ENCODE peak calls at places on chromosomes 11 and 22, in four cellular contexts. One of them, this sample, is unnamed.

GRCh38 chr11:44880511-44880910 is 70.2 kb downstream of the TP53I11 start:
- DNase-seq in GM12878: no peak
- DNase-seq in HepG2: no peak
- DNase-seq in K562: no peak
- DNase-seq in this sample: no peak

GRCh38 chr22:27723708-27724107 is 77.8 kb downstream of the MN1 start:
- DNase-seq in K562: no peak
- DNase-seq in GM12878: no peak
- DNase-seq in HepG2: no peak
- DNase-seq in this sample: no peak

GRCh38 chr22:35604671-35605457 is 12.3 kb downstream of the MB start:
- DNase-seq in HepG2: no peak
- DNase-seq in K562: peak
- DNase-seq in GM12878: no peak
- DNase-seq in this sample: no peak

GRCh38 chr11:116787786-116788486 is at the start of gene ZPR1:
- DNase-seq in K562: peak
- DNase-seq in HepG2: peak
- DNase-seq in GM12878: no peak
- DNase-seq in this sample: no peak

GRCh38 chr11:25981998-25982397 is 349.9 kb upstream of the ANO3 start:
- DNase-seq in HepG2: peak
- DNase-seq in GM12878: peak
- DNase-seq in K562: no peak
- DNase-seq in this sample: no peak

GRCh38 chr11:83335446-83336070 is 49.4 kb upstream of the CCDC90B start:
- DNase-seq in K562: no peak
- DNase-seq in HepG2: no peak
- DNase-seq in GM12878: no peak
- DNase-seq in this sample: no peak

GRCh38 chr11:68383976-68384501 is 71.6 kb downstream of the LRP5 start:
- DNase-seq in HepG2: peak
- DNase-seq in GM12878: no peak
- DNase-seq in K562: peak
- DNase-seq in this sample: peak

GRCh38 chr22:48722661-48723060 is 1105.0 kb downstream of the BRD1 start:
- DNase-seq in HepG2: no peak
- DNase-seq in K562: no peak
- DNase-seq in GM12878: no peak
- DNase-seq in this sample: no peak

GRCh38 chr11:1623716-1624115 is 1.8 kb upstream of the KRTAP5-4 start:
- DNase-seq in GM12878: no peak
- DNase-seq in K562: no peak
- DNase-seq in HepG2: no peak
- DNase-seq in this sample: no peak

GRCh38 chr11:118014022-118014421 is 27.8 kb downstream of the IL10RA start:
- DNase-seq in GM12878: no peak
- DNase-seq in K562: no peak
- DNase-seq in HepG2: no peak
- DNase-seq in this sample: no peak

GRCh38 chr22:44441401-44442185 is 56.4 kb downstream of the RTL6 start:
- DNase-seq in GM12878: no peak
- DNase-seq in HepG2: no peak
- DNase-seq in K562: no peak
- DNase-seq in this sample: no peak

GRCh38 chr22:50348058-50348457 is 4.9 kb downstream of the PPP6R2 start:
- DNase-seq in HepG2: no peak
- DNase-seq in GM12878: no peak
- DNase-seq in K562: no peak
- DNase-seq in this sample: no peak

GRCh38 chr11:66082936-66083698 is 13.0 kb downstream of the PACS1 start:
- DNase-seq in K562: peak
- DNase-seq in HepG2: peak
- DNase-seq in GM12878: no peak
- DNase-seq in this sample: no peak

GRCh38 chr11:27423125-27423524 is 49.5 kb downstream of the LGR4 start:
- DNase-seq in GM12878: no peak
- DNase-seq in HepG2: no peak
- DNase-seq in K562: no peak
- DNase-seq in this sample: no peak

GRCh38 chr11:20668410-20668809 is 976 bp upstream of the NELL1 start:
- DNase-seq in HepG2: no peak
- DNase-seq in GM12878: no peak
- DNase-seq in K562: no peak
- DNase-seq in this sample: no peak

GRCh38 chr22:22030493-22031182 is 48.1 kb upstream of the TOP3B start:
- DNase-seq in GM12878: peak
- DNase-seq in HepG2: peak
- DNase-seq in K562: peak
- DNase-seq in this sample: no peak

GRCh38 chr11:110966131-110966530 is 253.9 kb upstream of the ARHGAP20 start:
- DNase-seq in K562: no peak
- DNase-seq in HepG2: no peak
- DNase-seq in GM12878: no peak
- DNase-seq in this sample: no peak

GRCh38 chr11:67633758-67634365 is 4.1 kb upstream of the NUDT8 start:
- DNase-seq in HepG2: no peak
- DNase-seq in GM12878: no peak
- DNase-seq in K562: no peak
- DNase-seq in this sample: no peak

GRCh38 chr11:86220654-86221053 is 23.9 kb upstream of the EED start:
- DNase-seq in GM12878: no peak
- DNase-seq in HepG2: no peak
- DNase-seq in K562: no peak
- DNase-seq in this sample: no peak

GRCh38 chr11:86464509-86465221 is 90.0 kb downstream of the CCDC81 start:
- DNase-seq in HepG2: no peak
- DNase-seq in K562: no peak
- DNase-seq in GM12878: no peak
- DNase-seq in this sample: no peak

GRCh38 chr22:26561756-26562417 is 28.0 kb downstream of the TPST2 start:
- DNase-seq in HepG2: no peak
- DNase-seq in GM12878: no peak
- DNase-seq in K562: no peak
- DNase-seq in this sample: no peak

GRCh38 chr11:133123371-133123770 is 408.9 kb downstream of the OPCML start:
- DNase-seq in HepG2: no peak
- DNase-seq in K562: no peak
- DNase-seq in GM12878: no peak
- DNase-seq in this sample: no peak

GRCh38 chr11:96426356-96427103 is 36.7 kb downstream of the JRKL start:
- DNase-seq in HepG2: peak
- DNase-seq in GM12878: no peak
- DNase-seq in K562: peak
- DNase-seq in this sample: no peak

GRCh38 chr11:33735426-33736147 is 636 bp downstream of the CD59 start:
- DNase-seq in GM12878: peak
- DNase-seq in K562: peak
- DNase-seq in HepG2: peak
- DNase-seq in this sample: no peak

GRCh38 chr11:16813141-16813540 is 74.7 kb downstream of the C11orf58 start:
- DNase-seq in HepG2: no peak
- DNase-seq in K562: no peak
- DNase-seq in GM12878: no peak
- DNase-seq in this sample: no peak

GRCh38 chr11:3204141-3205015 is 14.2 kb downstream of the MRGPRG start:
- DNase-seq in K562: no peak
- DNase-seq in GM12878: no peak
- DNase-seq in HepG2: no peak
- DNase-seq in this sample: no peak

GRCh38 chr11:66858939-66859685 is 2.2 kb downstream of the LRFN4 start:
- DNase-seq in K562: no peak
- DNase-seq in GM12878: no peak
- DNase-seq in HepG2: no peak
- DNase-seq in this sample: no peak

GRCh38 chr11:107898270-107898669 is 30.0 kb upstream of the RAB39A start:
- DNase-seq in HepG2: peak
- DNase-seq in K562: peak
- DNase-seq in GM12878: peak
- DNase-seq in this sample: no peak

GRCh38 chr11:10694481-10695239 is 1.1 kb upstream of the IRAG1 start:
- DNase-seq in K562: no peak
- DNase-seq in HepG2: no peak
- DNase-seq in GM12878: no peak
- DNase-seq in this sample: no peak
- TF ChIP-seq JUND in K562: no peak
- TF ChIP-seq JUND in HepG2: no peak
- TF ChIP-seq JUND in GM12878: no peak
- TF ChIP-seq JUND in this sample: no peak

GRCh38 chr11:75717608-75718403 is at the start of gene MOGAT2:
- DNase-seq in GM12878: no peak
- DNase-seq in HepG2: no peak
- DNase-seq in K562: no peak
- DNase-seq in this sample: no peak

GRCh38 chr11:75719639-75720239 is 2.1 kb downstream of the MOGAT2 start:
- DNase-seq in GM12878: no peak
- DNase-seq in K562: no peak
- DNase-seq in HepG2: peak
- DNase-seq in this sample: no peak

GRCh38 chr11:75718406-75719088 is 909 bp downstream of the MOGAT2 start:
- DNase-seq in HepG2: peak
- DNase-seq in GM12878: no peak
- DNase-seq in K562: no peak
- DNase-seq in this sample: no peak

GRCh38 chr11:75720639-75721038 is 3.0 kb downstream of the MOGAT2 start:
- DNase-seq in K562: no peak
- DNase-seq in GM12878: no peak
- DNase-seq in HepG2: no peak
- DNase-seq in this sample: no peak

GRCh38 chr11:75719089-75719638 is 1.5 kb downstream of the MOGAT2 start:
- DNase-seq in K562: no peak
- DNase-seq in HepG2: peak
- DNase-seq in GM12878: peak
- DNase-seq in this sample: no peak
- TF ChIP-seq KDM1A in K562: no peak
- TF ChIP-seq KDM1A in HepG2: no peak
- TF ChIP-seq KDM1A in GM12878: no peak
- TF ChIP-seq KDM1A in this sample: no peak

GRCh38 chr22:28892175-28892731 is 8.9 kb downstream of the ZNRF3 start:
- DNase-seq in HepG2: peak
- DNase-seq in K562: no peak
- DNase-seq in GM12878: no peak
- DNase-seq in this sample: no peak
- TF ChIP-seq JUND in HepG2: no peak
- TF ChIP-seq JUND in K562: no peak
- TF ChIP-seq JUND in GM12878: no peak
- TF ChIP-seq JUND in this sample: no peak

GRCh38 chr11:17930544-17931144 is 82.2 kb downstream of the SERGEF start:
- DNase-seq in HepG2: no peak
- DNase-seq in GM12878: no peak
- DNase-seq in K562: no peak
- DNase-seq in this sample: no peak
- TF ChIP-seq KDM1A in HepG2: no peak
- TF ChIP-seq KDM1A in GM12878: no peak
- TF ChIP-seq KDM1A in K562: no peak
- TF ChIP-seq KDM1A in this sample: no peak

GRCh38 chr22:20607157-20607907 is 99.9 kb downstream of the MED15 start:
- DNase-seq in GM12878: no peak
- DNase-seq in K562: no peak
- DNase-seq in HepG2: no peak
- DNase-seq in this sample: peak
- TF ChIP-seq JUND in GM12878: no peak
- TF ChIP-seq JUND in K562: no peak
- TF ChIP-seq JUND in HepG2: no peak
- TF ChIP-seq JUND in this sample: no peak